ENCODE peak calls at places on chromosome 7, in four cellular contexts. One of them, this sample, is unnamed.

GRCh38 chr7:139648617-139648932 is 125.1 kb downstream of the CLEC2L start:
- DNase-seq in hepatocyte: no peak
- DNase-seq in OCI-LY7: no peak
- DNase-seq in psoas muscle: no peak
- DNase-seq in this sample: no peak

GRCh38 chr7:134905375-134905774 is 80.9 kb upstream of the AGBL3 start:
- DNase-seq in hepatocyte: peak; percentile 62
- DNase-seq in OCI-LY7: no peak
- DNase-seq in psoas muscle: peak; percentile 46
- DNase-seq in this sample: no peak

GRCh38 chr7:80346704-80347103 is 165.2 kb downstream of the GNAT3 start:
- DNase-seq in hepatocyte: no peak
- DNase-seq in OCI-LY7: no peak
- DNase-seq in psoas muscle: no peak
- DNase-seq in this sample: no peak

GRCh38 chr7:73758581-73759138 is 11.4 kb downstream of the CLDN3 start:
- DNase-seq in hepatocyte: peak; percentile 36
- DNase-seq in OCI-LY7: no peak
- DNase-seq in psoas muscle: no peak
- DNase-seq in this sample: no peak

GRCh38 chr7:95470452-95470851 is 15.3 kb upstream of the ASB4 start:
- DNase-seq in hepatocyte: peak; percentile 40
- DNase-seq in OCI-LY7: peak; percentile 68
- DNase-seq in psoas muscle: no peak
- DNase-seq in this sample: peak; percentile 54

GRCh38 chr7:66681491-66682349 is 53.0 kb downstream of the KCTD7 start:
- DNase-seq in hepatocyte: peak; percentile 96
- DNase-seq in OCI-LY7: peak; percentile 95
- DNase-seq in psoas muscle: peak; percentile 97
- DNase-seq in this sample: peak; percentile 95

GRCh38 chr7:152522551-152522950 is 86.7 kb upstream of the KMT2C start:
- DNase-seq in hepatocyte: no peak
- DNase-seq in OCI-LY7: no peak
- DNase-seq in psoas muscle: peak; percentile 31
- DNase-seq in this sample: no peak

GRCh38 chr7:31263363-31263762 is 77.2 kb downstream of the NEUROD6 start:
- DNase-seq in hepatocyte: no peak
- DNase-seq in OCI-LY7: no peak
- DNase-seq in psoas muscle: no peak
- DNase-seq in this sample: no peak

GRCh38 chr7:37211097-37211496 is 237.6 kb downstream of the ELMO1 start:
- DNase-seq in hepatocyte: peak; percentile 75
- DNase-seq in OCI-LY7: no peak
- DNase-seq in psoas muscle: peak; percentile 56
- DNase-seq in this sample: no peak

GRCh38 chr7:66669088-66669487 is 40.4 kb downstream of the KCTD7 start:
- DNase-seq in hepatocyte: no peak
- DNase-seq in OCI-LY7: no peak
- DNase-seq in psoas muscle: no peak
- DNase-seq in this sample: no peak

GRCh38 chr7:87038993-87039716 is 20.3 kb downstream of the ELAPOR2 start:
- DNase-seq in hepatocyte: no peak
- DNase-seq in OCI-LY7: no peak
- DNase-seq in psoas muscle: no peak
- DNase-seq in this sample: no peak

GRCh38 chr7:105759670-105760548 is 116.5 kb downstream of the ATXN7L1 start:
- DNase-seq in hepatocyte: peak; percentile 62
- DNase-seq in OCI-LY7: peak; percentile 33
- DNase-seq in psoas muscle: peak; percentile 30
- DNase-seq in this sample: peak; percentile 56

GRCh38 chr7:132901241-132901640 is 180.6 kb downstream of the CHCHD3 start:
- DNase-seq in hepatocyte: no peak
- DNase-seq in OCI-LY7: no peak
- DNase-seq in psoas muscle: no peak
- DNase-seq in this sample: peak; percentile 31

GRCh38 chr7:100215895-100216294 is 3.9 kb upstream of the PVRIG start:
- DNase-seq in hepatocyte: no peak
- DNase-seq in OCI-LY7: no peak
- DNase-seq in psoas muscle: no peak
- DNase-seq in this sample: no peak
- H3K4me1 ChIP-seq in hepatocyte: no peaks in the 10 kb centered on the region
- H3K4me1 ChIP-seq in OCI-LY7: peaks cover 81% of the 10 kb centered on the region
- H3K4me1 ChIP-seq in psoas muscle: peaks cover 8% of the 10 kb centered on the region
- H3K4me1 ChIP-seq in this sample: peaks cover 5% of the 10 kb centered on the region

DNA sequence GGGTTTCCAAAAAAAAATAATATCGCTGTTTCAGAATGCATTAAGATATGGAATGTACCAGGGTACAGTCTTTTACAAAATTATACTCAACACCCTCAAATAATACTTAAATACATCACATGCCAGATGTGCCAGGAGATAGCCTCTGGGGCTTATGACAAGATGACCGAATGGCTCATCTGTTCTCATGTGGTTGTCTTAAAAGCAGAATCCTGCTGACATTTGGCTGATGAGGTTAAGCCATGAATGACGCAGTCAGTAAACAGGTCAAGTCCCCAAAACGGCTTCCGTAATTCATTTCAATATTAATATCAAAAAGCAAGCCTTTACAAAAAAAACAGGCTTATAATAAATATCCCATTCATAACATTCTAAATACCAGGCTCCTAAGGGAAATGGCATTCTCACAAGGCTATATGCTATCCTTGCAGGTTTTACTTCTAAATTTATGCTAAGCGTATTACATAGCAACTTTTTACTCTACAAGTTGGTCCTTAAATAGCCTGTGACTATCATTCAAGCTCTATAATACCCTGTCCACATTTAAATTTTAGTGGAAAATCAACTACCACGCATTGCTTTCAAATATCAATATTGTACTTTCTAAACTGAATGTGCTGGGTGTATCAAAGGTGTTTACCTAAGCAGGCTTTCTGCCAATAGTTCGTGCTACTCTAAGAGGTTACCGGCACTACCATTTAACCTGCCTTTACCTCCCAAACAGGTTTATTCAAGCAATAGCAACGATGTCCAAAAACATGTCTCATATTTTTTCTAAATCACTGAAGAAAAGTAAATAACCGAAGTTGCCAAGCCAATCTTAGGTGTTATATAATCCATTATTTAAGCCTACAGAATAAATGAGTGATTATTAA is 15.6 kb downstream of the SMURF1 start:
- DNase-seq in hepatocyte: no peak
- DNase-seq in OCI-LY7: no peak
- DNase-seq in psoas muscle: no peak
- DNase-seq in this sample: no peak
- H3K4me3 ChIP-seq in hepatocyte: no peak overlapping the region
- H3K4me3 ChIP-seq in OCI-LY7: no peak overlapping the region
- H3K4me3 ChIP-seq in psoas muscle: no peak overlapping the region
- H3K4me3 ChIP-seq in this sample: no peak overlapping the region

DNA sequence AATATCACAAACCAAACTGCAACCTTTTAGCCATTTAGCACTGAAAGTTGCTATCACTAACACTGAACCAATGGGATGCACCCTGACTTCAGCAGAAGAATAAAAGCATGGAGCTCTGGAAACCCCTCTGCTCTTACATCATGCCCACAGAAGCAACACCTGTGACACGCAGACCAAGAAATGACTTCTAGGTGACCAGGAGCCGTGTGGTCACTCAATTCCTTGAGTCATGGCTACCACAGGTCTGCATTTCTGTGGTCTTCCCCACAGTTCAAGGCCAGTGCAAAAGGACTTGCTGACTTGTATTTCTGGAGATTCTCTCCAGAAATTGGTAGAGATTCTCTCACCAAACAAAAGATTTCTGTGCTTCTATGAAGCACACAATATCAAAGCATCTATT is 38.3 kb downstream of the NRCAM start:
- DNase-seq in hepatocyte: no peak
- DNase-seq in OCI-LY7: no peak
- DNase-seq in psoas muscle: no peak
- DNase-seq in this sample: no peak
- H3K4me1 ChIP-seq in hepatocyte: no peaks in the 10 kb centered on the region
- H3K4me1 ChIP-seq in OCI-LY7: peaks cover 44% of the 10 kb centered on the region
- H3K4me1 ChIP-seq in psoas muscle: no peaks in the 10 kb centered on the region
- H3K4me1 ChIP-seq in this sample: peaks cover 11% of the 10 kb centered on the region

GRCh38 chr7:94176694-94177200 is 172.6 kb upstream of the BET1 start:
- DNase-seq in hepatocyte: no peak
- DNase-seq in OCI-LY7: no peak
- DNase-seq in psoas muscle: no peak
- DNase-seq in this sample: no peak

GRCh38 chr7:94174956-94175355 is 170.8 kb upstream of the BET1 start:
- DNase-seq in hepatocyte: no peak
- DNase-seq in OCI-LY7: no peak
- DNase-seq in psoas muscle: no peak
- DNase-seq in this sample: no peak

GRCh38 chr7:94178247-94178646 is 174.1 kb upstream of the BET1 start:
- DNase-seq in hepatocyte: no peak
- DNase-seq in OCI-LY7: no peak
- DNase-seq in psoas muscle: no peak
- DNase-seq in this sample: no peak

GRCh38 chr7:94179466-94179865 is 175.3 kb upstream of the BET1 start:
- DNase-seq in hepatocyte: no peak
- DNase-seq in OCI-LY7: no peak
- DNase-seq in psoas muscle: no peak
- DNase-seq in this sample: no peak

DNA sequence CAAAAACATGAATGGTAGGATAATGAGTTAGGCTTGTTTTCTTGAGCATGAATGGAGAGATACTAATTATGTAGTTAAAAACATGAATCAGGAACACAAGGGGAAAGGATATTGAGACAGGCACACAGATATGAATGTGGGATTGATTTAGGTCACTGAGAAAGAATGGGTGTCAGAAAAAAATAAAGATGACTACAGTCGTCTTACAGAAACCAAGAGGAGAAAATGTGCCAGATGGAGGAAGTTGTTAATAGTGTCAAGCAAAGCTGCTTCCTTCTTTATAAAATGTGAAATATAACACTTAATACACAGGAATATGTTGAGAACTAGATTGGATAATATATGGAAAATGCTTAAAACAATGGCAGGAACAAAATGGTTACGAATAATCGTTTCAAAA is 173.3 kb upstream of the BET1 start:
- DNase-seq in hepatocyte: no peak
- DNase-seq in OCI-LY7: no peak
- DNase-seq in psoas muscle: no peak
- DNase-seq in this sample: no peak
- H3K4me3 ChIP-seq in hepatocyte: no peak overlapping the region
- H3K4me3 ChIP-seq in OCI-LY7: no peak overlapping the region
- H3K4me3 ChIP-seq in psoas muscle: no peak overlapping the region
- H3K4me3 ChIP-seq in this sample: no peak overlapping the region

DNA sequence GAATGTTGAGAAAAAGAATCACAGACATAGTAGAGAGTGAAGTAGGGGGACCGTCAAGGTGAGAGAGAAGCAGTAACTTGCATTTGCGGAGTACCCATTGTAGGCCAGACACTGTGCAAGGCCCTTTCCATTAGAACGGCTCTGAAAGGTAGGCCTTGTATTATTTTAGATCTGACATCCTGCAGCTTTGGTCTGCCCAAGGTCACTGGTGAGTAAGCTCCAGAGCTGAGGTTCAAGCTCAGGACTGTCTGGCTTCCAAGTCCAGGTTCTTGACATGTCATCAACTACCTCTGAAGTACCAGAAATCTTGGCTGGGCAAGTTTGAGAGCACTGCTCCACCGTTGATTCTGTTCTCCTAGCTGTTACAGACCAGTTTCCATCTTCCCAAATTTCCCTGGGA is 13.2 kb upstream of the EVX1 start:
- DNase-seq in hepatocyte: no peak
- DNase-seq in OCI-LY7: no peak
- DNase-seq in psoas muscle: no peak
- DNase-seq in this sample: no peak
- H3K4me1 ChIP-seq in hepatocyte: peaks cover 11% of the 10 kb centered on the region
- H3K4me1 ChIP-seq in OCI-LY7: no peaks in the 10 kb centered on the region
- H3K4me1 ChIP-seq in psoas muscle: peaks cover 3% of the 10 kb centered on the region
- H3K4me1 ChIP-seq in this sample: no peaks in the 10 kb centered on the region

DNA sequence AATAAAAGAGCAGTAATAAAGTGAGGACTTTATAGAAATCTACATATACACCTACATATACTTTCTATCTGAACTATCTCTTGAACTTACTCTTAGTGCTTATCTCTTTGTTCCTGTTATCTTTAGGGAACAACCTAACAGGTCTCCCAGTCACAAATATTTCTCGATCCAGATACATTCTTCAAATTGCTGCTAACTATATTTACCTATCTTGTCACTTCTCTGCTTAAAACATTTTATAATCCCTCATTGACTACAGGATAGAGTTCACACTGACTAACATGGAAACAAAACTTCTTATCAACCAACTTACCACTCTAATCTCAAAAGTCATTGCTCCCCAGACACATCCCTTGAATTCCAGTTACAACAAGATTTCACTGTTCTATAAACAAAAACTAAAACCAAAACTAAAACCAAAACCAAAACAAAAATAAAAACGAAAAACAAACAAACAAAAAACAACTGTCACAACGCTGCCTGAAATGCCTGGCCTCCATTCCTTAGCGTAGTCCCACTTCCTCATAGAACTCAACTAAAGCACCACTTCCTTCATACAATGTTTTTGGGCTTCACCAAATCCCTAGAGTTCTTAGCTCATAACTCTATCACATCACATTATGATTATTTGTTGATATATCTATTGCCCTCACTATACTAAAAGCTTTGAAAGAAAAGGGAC is 134.7 kb downstream of the SEMA3D start:
- DNase-seq in hepatocyte: no peak
- DNase-seq in OCI-LY7: no peak
- DNase-seq in psoas muscle: no peak
- DNase-seq in this sample: no peak
- H3K4me3 ChIP-seq in hepatocyte: no peak overlapping the region
- H3K4me3 ChIP-seq in OCI-LY7: no peak overlapping the region
- H3K4me3 ChIP-seq in psoas muscle: no peak overlapping the region
- H3K4me3 ChIP-seq in this sample: no peak overlapping the region

GRCh38 chr7:26191233-26191973 is 9.1 kb downstream of the HNRNPA2B1 start:
- DNase-seq in hepatocyte: no peak
- DNase-seq in OCI-LY7: no peak
- DNase-seq in psoas muscle: no peak
- DNase-seq in this sample: no peak
- H3K4me1 ChIP-seq in hepatocyte: peaks cover 15% of the 10 kb centered on the region
- H3K4me1 ChIP-seq in OCI-LY7: peaks cover 59% of the 10 kb centered on the region
- H3K4me1 ChIP-seq in psoas muscle: peaks cover 71% of the 10 kb centered on the region
- H3K4me1 ChIP-seq in this sample: peaks cover 12% of the 10 kb centered on the region

GRCh38 chr7:109331423-109331822 is 761.7 kb downstream of the DNAJB9 start:
- DNase-seq in hepatocyte: no peak
- DNase-seq in OCI-LY7: no peak
- DNase-seq in psoas muscle: no peak
- DNase-seq in this sample: no peak
- H3K4me3 ChIP-seq in hepatocyte: no peak overlapping the region
- H3K4me3 ChIP-seq in OCI-LY7: no peak overlapping the region
- H3K4me3 ChIP-seq in psoas muscle: no peak overlapping the region
- H3K4me3 ChIP-seq in this sample: no peak overlapping the region

This sample was measured in Caco-2.